ENCODE peak calls at places on chromosomes 13 and 19, in five cellular contexts. One of them, this sample, is unnamed.

GRCh38 chr13:45994752-45995151 is 57.8 kb downstream of the ZC3H13 start:
- DNase-seq in activated T-cell treated with anti-CD3 and anti-CD28 coated beads for 1 hour: no peak
- DNase-seq in testis: no peak
- DNase-seq in stimulated activated CD4-positive, alpha-beta T cell treated with anti-CD3 and anti-CD28 coated beads, Interleukin-1b, Interleukin-23, amount 100 ng/mL, for 4 hours: no peak
- DNase-seq in NCI-H1436: no peak
- DNase-seq in this sample: no peak

GRCh38 chr19:38596057-38596981 is 21.4 kb downstream of the MAP4K1 start:
- DNase-seq in activated T-cell treated with anti-CD3 and anti-CD28 coated beads for 1 hour: no peak
- DNase-seq in testis: peak
- DNase-seq in stimulated activated CD4-positive, alpha-beta T cell treated with anti-CD3 and anti-CD28 coated beads, Interleukin-1b, Interleukin-23, amount 100 ng/mL, for 4 hours: peak
- DNase-seq in NCI-H1436: no peak
- DNase-seq in this sample: peak

GRCh38 chr19:35226748-35227147 is 1.8 kb downstream of the FAM187B start:
- DNase-seq in activated T-cell treated with anti-CD3 and anti-CD28 coated beads for 1 hour: no peak
- DNase-seq in testis: no peak
- DNase-seq in stimulated activated CD4-positive, alpha-beta T cell treated with anti-CD3 and anti-CD28 coated beads, Interleukin-1b, Interleukin-23, amount 100 ng/mL, for 4 hours: no peak
- DNase-seq in NCI-H1436: no peak
- DNase-seq in this sample: no peak

GRCh38 chr13:109243311-109243951 is 543.0 kb downstream of the IRS2 start:
- DNase-seq in activated T-cell treated with anti-CD3 and anti-CD28 coated beads for 1 hour: no peak
- DNase-seq in testis: no peak
- DNase-seq in stimulated activated CD4-positive, alpha-beta T cell treated with anti-CD3 and anti-CD28 coated beads, Interleukin-1b, Interleukin-23, amount 100 ng/mL, for 4 hours: no peak
- DNase-seq in NCI-H1436: no peak
- DNase-seq in this sample: no peak

GRCh38 chr19:16896098-16896912 is 7.5 kb downstream of the F2RL3 start:
- DNase-seq in activated T-cell treated with anti-CD3 and anti-CD28 coated beads for 1 hour: no peak
- DNase-seq in testis: peak
- DNase-seq in stimulated activated CD4-positive, alpha-beta T cell treated with anti-CD3 and anti-CD28 coated beads, Interleukin-1b, Interleukin-23, amount 100 ng/mL, for 4 hours: no peak
- DNase-seq in NCI-H1436: no peak
- DNase-seq in this sample: peak

GRCh38 chr19:33399745-33400681 is 26.5 kb downstream of the CEBPG start:
- DNase-seq in activated T-cell treated with anti-CD3 and anti-CD28 coated beads for 1 hour: no peak
- DNase-seq in testis: no peak
- DNase-seq in stimulated activated CD4-positive, alpha-beta T cell treated with anti-CD3 and anti-CD28 coated beads, Interleukin-1b, Interleukin-23, amount 100 ng/mL, for 4 hours: no peak
- DNase-seq in NCI-H1436: no peak
- DNase-seq in this sample: no peak

GRCh38 chr13:48654511-48654910 is 782 bp downstream of the CYSLTR2 start:
- DNase-seq in activated T-cell treated with anti-CD3 and anti-CD28 coated beads for 1 hour: no peak
- DNase-seq in testis: no peak
- DNase-seq in stimulated activated CD4-positive, alpha-beta T cell treated with anti-CD3 and anti-CD28 coated beads, Interleukin-1b, Interleukin-23, amount 100 ng/mL, for 4 hours: no peak
- DNase-seq in NCI-H1436: no peak
- DNase-seq in this sample: no peak

GRCh38 chr13:21799671-21800070 is 128.8 kb downstream of the FGF9 start:
- DNase-seq in activated T-cell treated with anti-CD3 and anti-CD28 coated beads for 1 hour: no peak
- DNase-seq in testis: no peak
- DNase-seq in stimulated activated CD4-positive, alpha-beta T cell treated with anti-CD3 and anti-CD28 coated beads, Interleukin-1b, Interleukin-23, amount 100 ng/mL, for 4 hours: no peak
- DNase-seq in NCI-H1436: no peak
- DNase-seq in this sample: no peak

GRCh38 chr13:30659980-30660379 is 42.3 kb downstream of the USPL1 start:
- DNase-seq in activated T-cell treated with anti-CD3 and anti-CD28 coated beads for 1 hour: no peak
- DNase-seq in testis: no peak
- DNase-seq in stimulated activated CD4-positive, alpha-beta T cell treated with anti-CD3 and anti-CD28 coated beads, Interleukin-1b, Interleukin-23, amount 100 ng/mL, for 4 hours: no peak
- DNase-seq in NCI-H1436: no peak
- DNase-seq in this sample: peak

GRCh38 chr13:96426160-96426559 is 336.3 kb downstream of the HS6ST3 start:
- DNase-seq in activated T-cell treated with anti-CD3 and anti-CD28 coated beads for 1 hour: no peak
- DNase-seq in testis: no peak
- DNase-seq in stimulated activated CD4-positive, alpha-beta T cell treated with anti-CD3 and anti-CD28 coated beads, Interleukin-1b, Interleukin-23, amount 100 ng/mL, for 4 hours: no peak
- DNase-seq in NCI-H1436: peak
- DNase-seq in this sample: no peak

This sample was measured in nephron progenitor cell.